ENCODE peak calls at places on chromosome 20, in five cellular contexts. O, C, T, Y and U are unnamed samples.

GRCh38 chr20:39853664-39854063 is 835.4 kb downstream of the MAFB start:
- DNase-seq in O (peak), C (no peak), T (no peak), Y (no peak), U (no peak)

GRCh38 chr20:1264727-1265126 is 1.4 kb upstream of the SNPH start:
- DNase-seq in O (no peak), C (no peak), T (no peak), Y (no peak), U (no peak)

GRCh38 chr20:16404640-16405039 is 168.6 kb downstream of the KIF16B start:
- DNase-seq in O (no peak), C (no peak), T (no peak), Y (no peak), U (no peak)

GRCh38 chr20:346640-347316 is at the start of gene NRSN2:
- DNase-seq in O (peak), C (no peak), T (no peak), Y (peak), U (no peak)

GRCh38 chr20:3786126-3786484 is 435 bp downstream of the CENPB start:
- DNase-seq in O (peak), C (no peak), T (peak), Y (peak), U (no peak)

GRCh38 chr20:34315236-34315635 is 12.1 kb upstream of the AHCY start:
- DNase-seq in O (no peak), C (no peak), T (peak), Y (no peak), U (no peak)

GRCh38 chr20:45187693-45188092 is 13.0 kb downstream of the PI3 start:
- DNase-seq in O (no peak), C (no peak), T (no peak), Y (no peak), U (no peak)

GRCh38 chr20:54680872-54681297 is 205.5 kb downstream of the DOK5 start:
- DNase-seq in O (peak), C (peak), T (peak), Y (peak), U (peak)

GRCh38 chr20:51752343-51752951 is 15.7 kb downstream of the ATP9A start:
- DNase-seq in O (peak), C (no peak), T (peak), Y (peak), U (peak)

GRCh38 chr20:694496-694895 is 18.9 kb upstream of the SCRT2 start:
- DNase-seq in O (no peak), C (no peak), T (no peak), Y (no peak), U (no peak)

GRCh38 chr20:56630086-56630493 is 984 bp downstream of the TFAP2C start:
- DNase-seq in O (peak), C (no peak), T (peak), Y (peak), U (peak)

GRCh38 chr20:62936996-62937352 is 973 bp upstream of the GID8 start:
- DNase-seq in O (peak), C (no peak), T (peak), Y (peak), U (no peak)

GRCh38 chr20:37276494-37277252 is 12.8 kb upstream of the MANBAL start:
- DNase-seq in O (peak), C (peak), T (no peak), Y (peak), U (peak)

GRCh38 chr20:56360133-56360898 is 1.5 kb downstream of the FAM210B start:
- DNase-seq in O (no peak), C (no peak), T (no peak), Y (no peak), U (no peak)

GRCh38 chr20:59850018-59850641 is 83.3 kb downstream of the SYCP2 start:
- DNase-seq in O (peak), C (no peak), T (no peak), Y (peak), U (no peak)

GRCh38 chr20:51608060-51608459 is 65.5 kb upstream of the NFATC2 start:
- DNase-seq in O (no peak), C (no peak), T (no peak), Y (no peak), U (no peak)

GRCh38 chr20:61950631-61951010 is 115.1 kb downstream of the TAF4 start:
- DNase-seq in O (no peak), C (no peak), T (no peak), Y (no peak), U (no peak)

GRCh38 chr20:63549679-63550282 is 2.2 kb upstream of the SRMS start:
- DNase-seq in O (no peak), C (no peak), T (no peak), Y (no peak), U (no peak)

GRCh38 chr20:35054804-35055203 is 37.8 kb downstream of the TRPC4AP start:
- DNase-seq in O (no peak), C (no peak), T (no peak), Y (no peak), U (no peak)

GRCh38 chr20:53224851-53225250 is 252.7 kb downstream of the TSHZ2 start:
- DNase-seq in O (peak), C (no peak), T (peak), Y (no peak), U (no peak)

DNA sequence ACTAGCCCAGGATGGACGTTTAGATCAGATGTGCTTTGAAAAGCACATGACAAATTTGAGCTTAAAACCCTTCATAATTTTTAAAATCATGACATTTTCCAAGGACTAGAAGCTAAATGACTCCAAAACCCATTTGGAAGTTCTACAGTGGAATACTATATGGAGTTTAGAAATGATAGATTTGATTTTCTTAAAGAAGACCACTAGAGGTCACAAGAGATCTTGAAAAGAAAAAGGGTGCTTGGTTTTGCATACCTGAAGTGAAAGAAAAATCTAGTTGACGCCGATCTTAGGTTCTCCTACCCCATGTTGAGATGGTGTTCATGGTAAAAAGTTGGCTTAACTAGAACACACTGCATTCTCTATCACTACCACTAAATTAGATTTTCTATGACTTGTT is 31.5 kb downstream of the CFAP61 start:
- DNase-seq in O (peak), C (no peak), T (peak), Y (peak), U (no peak)
- TF ChIP-seq CTCF in O (peak), C (peak), T (peak), Y (peak), U (no peak)

GRCh38 chr20:23224806-23225205 is 125.8 kb upstream of the NXT1 start:
- DNase-seq in O (no peak), C (no peak), T (no peak), Y (no peak), U (no peak)
- TF ChIP-seq CTCF in O (no peak), C (no peak), T (no peak), Y (no peak), U (no peak)

GRCh38 chr20:4866429-4866828 is 134.9 kb downstream of the SLC23A2 start:
- DNase-seq in O (no peak), C (no peak), T (peak), Y (no peak), U (no peak)
- TF ChIP-seq CTCF in O (no peak), C (no peak), T (no peak), Y (no peak), U (no peak)

GRCh38 chr20:19888269-19888669 is 128.9 kb upstream of the NAA20 start:
- DNase-seq in O (no peak), C (no peak), T (no peak), Y (no peak), U (no peak)

GRCh38 chr20:19887566-19888268 is 129.4 kb upstream of the NAA20 start:
- DNase-seq in O (no peak), C (no peak), T (no peak), Y (no peak), U (no peak)

GRCh38 chr20:19885981-19886665 is 128.1 kb downstream of the RIN2 start:
- DNase-seq in O (peak), C (no peak), T (peak), Y (peak), U (peak)

GRCh38 chr20:19885576-19885956 is 127.5 kb downstream of the RIN2 start:
- DNase-seq in O (no peak), C (no peak), T (no peak), Y (no peak), U (no peak)

DNA sequence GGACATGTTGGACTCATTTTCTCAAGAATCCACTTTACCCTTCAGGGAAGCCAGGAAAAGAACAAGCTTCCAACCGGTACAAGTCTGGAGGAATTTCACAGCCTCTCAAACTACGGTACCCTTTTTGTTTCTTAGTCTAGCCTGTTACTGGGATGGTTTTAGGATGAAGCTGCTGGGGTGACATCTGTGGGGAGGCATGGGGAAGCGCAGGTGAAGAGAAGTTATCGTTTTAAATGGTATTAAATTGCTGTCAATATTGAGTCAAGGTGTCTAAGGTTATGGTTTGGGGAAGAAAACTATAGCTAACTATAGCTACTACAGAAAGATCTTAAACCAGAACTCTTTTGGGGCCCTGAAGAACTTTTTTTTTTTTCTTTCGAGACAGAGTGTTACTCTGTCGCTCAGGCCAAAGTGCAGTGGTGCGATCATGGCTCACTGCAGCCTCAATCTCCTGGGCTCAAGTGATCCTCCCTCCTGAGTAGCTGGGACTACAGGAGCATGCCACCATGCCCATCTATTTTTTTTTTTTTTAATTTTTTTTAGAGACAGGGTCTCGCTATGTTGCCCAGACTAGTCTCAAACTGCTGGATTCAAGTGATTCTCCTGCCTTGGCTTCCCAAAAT is 128.7 kb downstream of the RIN2 start:
- DNase-seq in O (no peak), C (no peak), T (no peak), Y (peak), U (no peak)
- TF ChIP-seq CTCF in O (peak), C (no peak), T (no peak), Y (peak), U (no peak)

GRCh38 chr20:10077081-10077471 is 42.3 kb downstream of the ANKEF1 start:
- DNase-seq in O (no peak), C (no peak), T (no peak), Y (peak), U (peak)
- TF ChIP-seq CTCF in O (peak), C (no peak), T (peak), Y (peak), U (peak)

GRCh38 chr20:18465536-18466200 is 1.2 kb downstream of the DZANK1 start:
- DNase-seq in O (no peak), C (no peak), T (no peak), Y (no peak), U (no peak)

GRCh38 chr20:18466574-18466893 is 296 bp downstream of the DZANK1 start:
- DNase-seq in O (no peak), C (no peak), T (no peak), Y (no peak), U (no peak)

GRCh38 chr20:18466894-18467678 is at the start of the genes DZANK1 and POLR3F:
- DNase-seq in O (peak), C (peak), T (peak), Y (peak), U (peak)
- TF ChIP-seq CTCF in O (no peak), C (peak), T (no peak), Y (no peak), U (no peak)

GRCh38 chr20:47701612-47702011 is 83.7 kb downstream of the SULF2 start:
- DNase-seq in O (peak), C (no peak), T (no peak), Y (no peak), U (no peak)

GRCh38 chr20:47703748-47704147 is 81.5 kb downstream of the SULF2 start:
- DNase-seq in O (peak), C (no peak), T (no peak), Y (no peak), U (no peak)

GRCh38 chr20:47705497-47705856 is 79.8 kb downstream of the SULF2 start:
- DNase-seq in O (no peak), C (no peak), T (no peak), Y (no peak), U (no peak)

GRCh38 chr20:47706345-47706744 is 78.9 kb downstream of the SULF2 start:
- DNase-seq in O (no peak), C (no peak), T (no peak), Y (no peak), U (no peak)

DNA sequence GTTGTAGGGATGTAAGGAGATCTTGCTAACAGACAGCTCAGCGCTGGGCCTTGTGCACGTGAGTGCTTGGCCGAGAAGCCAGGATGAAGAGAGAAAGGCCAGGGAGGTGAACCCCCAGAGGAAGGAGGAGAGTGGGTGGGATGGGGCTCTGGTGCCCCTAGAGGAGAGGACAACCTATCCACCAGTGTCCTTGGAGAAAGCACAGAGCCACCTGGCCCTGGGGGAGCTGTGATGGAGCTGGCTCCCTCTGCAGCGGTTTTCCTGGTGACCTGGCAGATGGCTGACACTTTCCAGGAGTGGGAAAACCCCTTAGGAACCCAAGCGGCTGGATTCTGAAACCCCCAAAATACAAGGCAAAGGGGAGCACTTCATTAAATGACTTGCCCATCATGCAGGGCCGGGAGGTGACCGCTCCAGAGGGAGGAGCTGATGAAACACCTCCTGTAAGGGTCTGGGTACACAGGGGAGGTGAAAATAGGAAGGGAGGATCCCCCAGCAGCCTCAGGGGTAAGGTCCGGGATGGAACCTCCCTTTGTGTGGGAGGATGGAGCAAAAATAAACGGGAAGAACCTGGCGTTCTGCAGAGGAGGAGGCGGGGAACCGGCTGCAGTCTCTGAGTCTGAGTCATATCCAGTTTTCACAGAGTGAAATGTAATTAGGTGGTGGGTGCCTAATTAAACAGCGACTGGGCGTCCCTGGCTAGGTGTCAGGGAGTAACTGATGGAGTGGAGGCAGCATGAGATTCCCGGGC is 80.4 kb downstream of the SULF2 start:
- DNase-seq in O (no peak), C (no peak), T (no peak), Y (no peak), U (no peak)
- TF ChIP-seq CTCF in O (no peak), C (no peak), T (no peak), Y (no peak), U (no peak)

DNA sequence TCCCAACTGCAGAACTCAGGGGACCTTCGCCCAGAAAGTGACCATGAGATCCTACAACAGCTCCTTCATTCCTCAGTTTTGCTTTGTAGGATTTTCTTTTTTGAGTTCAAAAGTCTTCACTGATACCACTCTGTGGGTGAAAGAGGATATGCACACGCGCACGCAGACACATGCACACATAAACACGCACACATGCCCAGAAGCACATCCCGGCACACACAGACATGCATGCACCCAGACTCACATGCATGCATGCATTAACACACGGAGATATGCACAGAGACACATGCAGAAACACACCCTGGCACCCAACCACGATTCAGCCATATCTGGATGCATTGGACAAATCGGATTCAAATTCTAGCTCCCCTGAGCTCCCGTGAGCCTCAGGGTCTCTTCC is 36.4 kb downstream of the ANKRD60 start:
- DNase-seq in O (no peak), C (no peak), T (no peak), Y (no peak), U (no peak)
- TF ChIP-seq CTCF in O (no peak), C (no peak), T (no peak), Y (no peak), U (no peak)